ENCODE peak calls at places on chromosomes 4 and X, in six cellular contexts. One of them, this sample, is unnamed. For H3K4me1 and H3K27me3, the result is how much of the 10 kb centered on the place peaks cover.

GRCh38 chrX:83759872-83760271 is 101.1 kb upstream of the CYLC1 start:
- DNase-seq in CD4-positive, alpha-beta memory T cell: no peak
- DNase-seq in tibial artery: no peak
- DNase-seq in Peyer's patch: no peak
- DNase-seq in small intestine: no peak
- DNase-seq in colonic mucosa: no peak
- DNase-seq in this sample: no peak

GRCh38 chrX:108811891-108812290 is 75.5 kb upstream of the IRS4 start:
- DNase-seq in colonic mucosa: no peak
- DNase-seq in tibial artery: no peak
- DNase-seq in Peyer's patch: no peak
- DNase-seq in CD4-positive, alpha-beta memory T cell: no peak
- DNase-seq in small intestine: no peak
- DNase-seq in this sample: no peak

GRCh38 chr4:44447563-44448504 is 775 bp downstream of the KCTD8 start:
- DNase-seq in colonic mucosa: peak
- DNase-seq in tibial artery: peak
- DNase-seq in small intestine: no peak
- DNase-seq in Peyer's patch: no peak
- DNase-seq in CD4-positive, alpha-beta memory T cell: no peak
- DNase-seq in this sample: no peak

GRCh38 chr4:155604718-155605601 is 61.7 kb upstream of the GUCY1A1 start:
- DNase-seq in CD4-positive, alpha-beta memory T cell: no peak
- DNase-seq in small intestine: no peak
- DNase-seq in colonic mucosa: no peak
- DNase-seq in tibial artery: peak
- DNase-seq in Peyer's patch: peak
- DNase-seq in this sample: no peak

GRCh38 chr4:79273918-79274317 is 51.9 kb downstream of the NAA11 start:
- DNase-seq in tibial artery: no peak
- DNase-seq in Peyer's patch: no peak
- DNase-seq in small intestine: peak
- DNase-seq in CD4-positive, alpha-beta memory T cell: no peak
- DNase-seq in colonic mucosa: no peak
- DNase-seq in this sample: no peak

GRCh38 chr4:186039697-186040096 is 29.3 kb upstream of the TLR3 start:
- DNase-seq in colonic mucosa: no peak
- DNase-seq in small intestine: no peak
- DNase-seq in tibial artery: no peak
- DNase-seq in CD4-positive, alpha-beta memory T cell: no peak
- DNase-seq in Peyer's patch: no peak
- DNase-seq in this sample: no peak

GRCh38 chrX:64204701-64205440 is 637 bp downstream of the AMER1 start:
- DNase-seq in tibial artery: peak
- DNase-seq in colonic mucosa: peak
- DNase-seq in small intestine: peak
- DNase-seq in CD4-positive, alpha-beta memory T cell: peak
- DNase-seq in Peyer's patch: peak
- DNase-seq in this sample: peak

GRCh38 chr4:154928640-154929257 is 147.7 kb downstream of the RBM46 start:
- DNase-seq in CD4-positive, alpha-beta memory T cell: no peak
- DNase-seq in colonic mucosa: no peak
- DNase-seq in small intestine: peak
- DNase-seq in Peyer's patch: no peak
- DNase-seq in tibial artery: no peak
- DNase-seq in this sample: no peak

GRCh38 chr4:148926861-148927260 is 484.6 kb upstream of the NR3C2 start:
- DNase-seq in CD4-positive, alpha-beta memory T cell: no peak
- DNase-seq in colonic mucosa: peak
- DNase-seq in small intestine: peak
- DNase-seq in Peyer's patch: peak
- DNase-seq in tibial artery: no peak
- DNase-seq in this sample: no peak

GRCh38 chr4:177802665-177803064 is 360.4 kb upstream of the AGA start:
- DNase-seq in tibial artery: no peak
- DNase-seq in CD4-positive, alpha-beta memory T cell: no peak
- DNase-seq in small intestine: no peak
- DNase-seq in colonic mucosa: no peak
- DNase-seq in Peyer's patch: no peak
- DNase-seq in this sample: no peak

GRCh38 chr4:77193511-77194236 is 36.7 kb downstream of the CCNG2 start:
- DNase-seq in colonic mucosa: peak
- DNase-seq in Peyer's patch: peak
- DNase-seq in tibial artery: peak
- DNase-seq in small intestine: peak
- DNase-seq in CD4-positive, alpha-beta memory T cell: peak
- DNase-seq in this sample: peak

GRCh38 chr4:154441982-154442381 is 49.6 kb downstream of the DCHS2 start:
- DNase-seq in Peyer's patch: no peak
- DNase-seq in CD4-positive, alpha-beta memory T cell: no peak
- DNase-seq in tibial artery: no peak
- DNase-seq in colonic mucosa: no peak
- DNase-seq in small intestine: no peak
- DNase-seq in this sample: no peak

GRCh38 chrX:78119521-78120227 is 15.6 kb downstream of the PGK1 start:
- DNase-seq in tibial artery: no peak
- DNase-seq in CD4-positive, alpha-beta memory T cell: no peak
- DNase-seq in Peyer's patch: no peak
- DNase-seq in colonic mucosa: no peak
- DNase-seq in small intestine: peak
- DNase-seq in this sample: no peak

GRCh38 chr4:97139796-97140195 is 1003.5 kb downstream of the STPG2 start:
- DNase-seq in CD4-positive, alpha-beta memory T cell: no peak
- DNase-seq in colonic mucosa: no peak
- DNase-seq in small intestine: no peak
- DNase-seq in tibial artery: no peak
- DNase-seq in Peyer's patch: no peak
- DNase-seq in this sample: no peak

GRCh38 chr4:140099993-140100392 is 54.0 kb downstream of the MAML3 start:
- DNase-seq in CD4-positive, alpha-beta memory T cell: no peak
- DNase-seq in colonic mucosa: peak
- DNase-seq in small intestine: peak
- DNase-seq in Peyer's patch: peak
- DNase-seq in tibial artery: peak
- DNase-seq in this sample: no peak

GRCh38 chr4:181702864-181703263 is 540.3 kb upstream of the TENM3 start:
- DNase-seq in Peyer's patch: no peak
- DNase-seq in colonic mucosa: no peak
- DNase-seq in tibial artery: no peak
- DNase-seq in CD4-positive, alpha-beta memory T cell: no peak
- DNase-seq in small intestine: no peak
- DNase-seq in this sample: no peak

GRCh38 chr4:138611721-138612120 is 369.6 kb upstream of the SLC7A11 start:
- DNase-seq in CD4-positive, alpha-beta memory T cell: no peak
- DNase-seq in tibial artery: no peak
- DNase-seq in small intestine: no peak
- DNase-seq in colonic mucosa: no peak
- DNase-seq in Peyer's patch: no peak
- DNase-seq in this sample: no peak

GRCh38 chr4:80125252-80126177 is 52.5 kb upstream of the ANTXR2 start:
- DNase-seq in colonic mucosa: no peak
- DNase-seq in tibial artery: no peak
- DNase-seq in Peyer's patch: peak
- DNase-seq in small intestine: peak
- DNase-seq in CD4-positive, alpha-beta memory T cell: peak
- DNase-seq in this sample: peak

GRCh38 chr4:125198916-125199315 is 115.8 kb upstream of the FAT4 start:
- DNase-seq in small intestine: no peak
- DNase-seq in CD4-positive, alpha-beta memory T cell: no peak
- DNase-seq in tibial artery: no peak
- DNase-seq in colonic mucosa: no peak
- DNase-seq in Peyer's patch: no peak
- DNase-seq in this sample: no peak

GRCh38 chr4:180942367-180942916 is 1300.8 kb upstream of the TENM3 start:
- DNase-seq in Peyer's patch: no peak
- DNase-seq in tibial artery: no peak
- DNase-seq in CD4-positive, alpha-beta memory T cell: no peak
- DNase-seq in colonic mucosa: no peak
- DNase-seq in small intestine: no peak
- DNase-seq in this sample: no peak

GRCh38 chr4:7911044-7911578 is 28.6 kb downstream of the AFAP1 start:
- DNase-seq in colonic mucosa: peak
- DNase-seq in Peyer's patch: no peak
- DNase-seq in CD4-positive, alpha-beta memory T cell: no peak
- DNase-seq in tibial artery: peak
- DNase-seq in small intestine: no peak
- DNase-seq in this sample: no peak

GRCh38 chr4:153141238-153141637 is 63.0 kb upstream of the TRIM2 start:
- DNase-seq in tibial artery: no peak
- DNase-seq in small intestine: no peak
- DNase-seq in CD4-positive, alpha-beta memory T cell: no peak
- DNase-seq in Peyer's patch: no peak
- DNase-seq in colonic mucosa: no peak
- DNase-seq in this sample: no peak

GRCh38 chr4:153138736-153139135 is 65.5 kb upstream of the TRIM2 start:
- DNase-seq in Peyer's patch: no peak
- DNase-seq in colonic mucosa: no peak
- DNase-seq in tibial artery: no peak
- DNase-seq in small intestine: peak
- DNase-seq in CD4-positive, alpha-beta memory T cell: no peak
- DNase-seq in this sample: no peak

GRCh38 chr4:153137677-153138630 is 66.3 kb upstream of the TRIM2 start:
- DNase-seq in colonic mucosa: no peak
- DNase-seq in CD4-positive, alpha-beta memory T cell: no peak
- DNase-seq in tibial artery: no peak
- DNase-seq in Peyer's patch: no peak
- DNase-seq in small intestine: no peak
- DNase-seq in this sample: no peak

GRCh38 chr4:153140294-153140693 is 63.9 kb upstream of the TRIM2 start:
- DNase-seq in small intestine: no peak
- DNase-seq in tibial artery: no peak
- DNase-seq in CD4-positive, alpha-beta memory T cell: no peak
- DNase-seq in colonic mucosa: no peak
- DNase-seq in Peyer's patch: no peak
- DNase-seq in this sample: no peak

DNA sequence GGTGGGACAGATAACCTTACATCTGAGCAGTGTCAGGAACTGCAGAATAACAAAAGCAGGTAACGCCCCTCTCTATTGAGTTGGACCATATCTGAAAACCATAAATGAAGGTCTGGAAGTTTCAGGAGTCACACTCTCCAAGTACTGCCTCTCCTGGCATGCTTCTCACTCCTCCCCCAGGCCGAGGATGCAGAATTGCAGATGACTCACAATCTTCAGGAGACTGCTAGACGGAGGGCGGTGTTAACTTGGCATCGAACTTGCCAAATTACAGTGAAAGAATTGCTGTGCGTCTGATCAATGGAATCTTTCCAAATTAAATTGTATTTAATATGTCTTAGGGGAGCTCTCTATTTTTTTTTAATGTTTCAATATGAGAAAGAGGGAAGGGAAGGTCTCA is 67.1 kb upstream of the TRIM2 start:
- DNase-seq in Peyer's patch: peak
- DNase-seq in small intestine: peak
- DNase-seq in colonic mucosa: no peak
- DNase-seq in tibial artery: peak
- DNase-seq in CD4-positive, alpha-beta memory T cell: no peak
- DNase-seq in this sample: no peak
- H3K4me3 ChIP-seq in Peyer's patch: no peak
- H3K4me3 ChIP-seq in small intestine: no peak
- H3K4me3 ChIP-seq in colonic mucosa: no peak
- H3K4me3 ChIP-seq in tibial artery: no peak
- H3K4me3 ChIP-seq in CD4-positive, alpha-beta memory T cell: no peak
- H3K4me3 ChIP-seq in this sample: no peak

DNA sequence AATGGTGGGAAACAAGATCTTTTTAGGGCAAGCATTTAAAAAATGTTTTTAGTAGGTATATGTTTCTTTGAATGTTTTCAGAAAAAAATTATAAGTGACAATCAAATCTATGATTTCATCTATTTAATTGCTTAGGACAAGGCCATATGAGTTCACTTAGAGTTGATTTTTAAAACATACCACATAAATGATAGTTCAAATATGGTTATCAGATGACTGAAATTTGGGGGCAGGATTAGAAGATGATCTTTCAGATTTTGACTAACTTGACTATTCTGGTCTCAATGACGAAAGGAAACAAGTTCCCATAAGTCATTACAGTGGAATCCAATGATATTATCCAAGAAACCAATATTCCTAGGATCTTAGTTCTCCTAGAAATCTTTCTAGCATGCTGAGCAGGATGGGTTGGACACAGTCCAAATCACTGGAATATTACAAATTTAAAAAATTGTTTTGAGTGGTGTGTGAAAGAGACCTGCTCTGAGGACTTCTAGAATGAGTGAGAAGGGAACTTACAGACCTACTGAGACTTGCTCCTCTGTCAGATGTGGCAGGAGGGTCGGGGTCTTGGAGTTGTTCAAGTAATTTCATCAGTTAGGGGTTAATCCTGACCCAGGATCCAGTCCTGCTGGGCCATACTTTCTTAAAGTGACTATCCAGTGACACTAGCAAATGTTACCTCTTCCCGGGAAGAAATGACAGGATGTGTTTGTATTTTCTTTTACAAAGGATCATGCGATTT is 20.0 kb downstream of the RHOH start:
- DNase-seq in colonic mucosa: no peak
- DNase-seq in small intestine: no peak
- DNase-seq in CD4-positive, alpha-beta memory T cell: no peak
- DNase-seq in Peyer's patch: no peak
- DNase-seq in tibial artery: no peak
- DNase-seq in this sample: no peak
- H3K4me1 ChIP-seq in colonic mucosa: under half
- H3K4me1 ChIP-seq in small intestine: under half
- H3K4me1 ChIP-seq in CD4-positive, alpha-beta memory T cell: half or more
- H3K4me1 ChIP-seq in Peyer's patch: under half
- H3K4me1 ChIP-seq in tibial artery: under half
- H3K4me1 ChIP-seq in this sample: half or more

GRCh38 chrX:16113978-16114554 is 9.3 kb upstream of the GRPR start:
- DNase-seq in colonic mucosa: no peak
- DNase-seq in Peyer's patch: no peak
- DNase-seq in tibial artery: no peak
- DNase-seq in small intestine: no peak
- DNase-seq in CD4-positive, alpha-beta memory T cell: no peak
- DNase-seq in this sample: no peak
- H3K27me3 ChIP-seq in colonic mucosa: under half
- H3K27me3 ChIP-seq in Peyer's patch: under half
- H3K27me3 ChIP-seq in tibial artery: under half
- H3K27me3 ChIP-seq in small intestine: under half
- H3K27me3 ChIP-seq in CD4-positive, alpha-beta memory T cell: under half
- H3K27me3 ChIP-seq in this sample: under half

DNA sequence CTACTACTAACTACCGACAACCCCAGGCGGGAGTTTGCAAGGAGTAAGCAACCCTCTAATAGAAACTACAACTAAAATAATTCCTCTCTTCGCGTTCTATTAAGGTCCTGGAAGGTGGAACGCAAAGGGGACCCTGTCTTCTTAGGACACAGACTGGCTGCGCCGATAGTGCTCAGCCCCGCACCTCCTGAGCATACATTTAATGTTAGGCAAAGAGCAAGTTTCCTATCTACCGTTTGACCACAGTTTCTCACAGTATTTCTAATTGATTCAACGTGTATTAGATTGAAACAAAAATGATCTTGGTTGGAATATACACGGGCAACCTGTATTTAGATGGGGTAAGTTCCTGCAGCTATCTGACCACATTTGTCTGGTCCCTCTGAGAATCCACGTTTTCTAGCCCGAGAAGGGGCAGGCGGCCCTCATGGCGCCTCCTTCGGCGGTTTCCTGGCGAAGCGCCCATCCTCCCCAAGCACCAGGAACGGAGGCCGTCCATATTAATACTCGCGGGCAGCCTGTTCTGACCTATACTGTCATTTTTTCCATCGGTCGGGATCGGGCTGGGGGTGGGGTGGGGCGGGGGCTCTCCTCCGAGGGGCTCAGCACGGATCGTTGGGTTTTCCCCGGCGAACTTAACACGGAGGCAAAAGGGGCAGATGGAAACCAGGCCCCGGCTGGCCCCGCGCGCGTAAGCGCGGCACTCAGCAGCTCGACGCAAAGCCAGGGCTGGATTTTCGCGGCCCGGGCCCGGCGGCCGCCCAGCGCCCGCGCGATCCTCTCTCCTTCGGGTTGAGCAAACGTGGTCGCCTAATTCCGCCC is 77.0 kb upstream of the BCOR start:
- DNase-seq in Peyer's patch: peak
- DNase-seq in CD4-positive, alpha-beta memory T cell: no peak
- DNase-seq in tibial artery: no peak
- DNase-seq in small intestine: peak
- DNase-seq in colonic mucosa: peak
- DNase-seq in this sample: no peak
- H3K4me3 ChIP-seq in Peyer's patch: peak
- H3K4me3 ChIP-seq in CD4-positive, alpha-beta memory T cell: peak
- H3K4me3 ChIP-seq in tibial artery: peak
- H3K4me3 ChIP-seq in small intestine: peak
- H3K4me3 ChIP-seq in colonic mucosa: peak
- H3K4me3 ChIP-seq in this sample: peak

This sample was measured in naive thymus-derived CD4-positive, alpha-beta T cell.